ENCODE peak calls at places on chromosomes 5 and 9, in four cellular contexts. F, Y, O and M are unnamed samples. For H3K4me1 and H3K9me3, the result is how much of the 10 kb centered on the place peaks cover.

GRCh38 chr9:118957585-118957984 is 411.6 kb downstream of the BRINP1 start:
- DNase-seq in F (no peak), Y (no peak), O (no peak), M (no peak)

GRCh38 chr9:72839140-72839539 is 113.7 kb downstream of the ALDH1A1 start:
- DNase-seq in F (no peak), Y (no peak), O (no peak), M (no peak)

GRCh38 chr9:4581031-4581760 is 80.9 kb upstream of the PLPP6 start:
- DNase-seq in F (no peak), Y (no peak), O (no peak), M (no peak)

GRCh38 chr5:53323943-53324642 is 156.3 kb upstream of the FST start:
- DNase-seq in F (peak), Y (no peak), O (peak), M (no peak)

GRCh38 chr5:38888023-38888422 is 42.2 kb downstream of the OSMR start:
- DNase-seq in F (no peak), Y (no peak), O (no peak), M (peak)

GRCh38 chr9:81826541-81826906 is 101.7 kb upstream of the SPATA31D4 start:
- DNase-seq in F (no peak), Y (no peak), O (no peak), M (no peak)

GRCh38 chr5:149828161-149829011 is 98.3 kb downstream of the PPARGC1B start:
- DNase-seq in F (peak), Y (peak), O (peak), M (peak)

GRCh38 chr5:43839218-43839617 is 236.2 kb downstream of the NNT start:
- DNase-seq in F (no peak), Y (no peak), O (no peak), M (no peak)

GRCh38 chr5:52799358-52799982 is 11.8 kb downstream of the ITGA1 start:
- DNase-seq in F (peak), Y (no peak), O (no peak), M (peak)

GRCh38 chr9:129014611-129015010 is 13.5 kb downstream of the SH3GLB2 start:
- DNase-seq in F (no peak), Y (no peak), O (no peak), M (no peak)

GRCh38 chr9:14782652-14783051 is 60.1 kb upstream of the CER1 start:
- DNase-seq in F (no peak), Y (no peak), O (no peak), M (no peak)

GRCh38 chr9:134955156-134955555 is 37.4 kb upstream of the FCN1 start:
- DNase-seq in F (no peak), Y (no peak), O (no peak), M (no peak)

GRCh38 chr9:4211806-4212205 is 88.1 kb downstream of the GLIS3 start:
- DNase-seq in F (no peak), Y (no peak), O (no peak), M (no peak)

GRCh38 chr5:60710362-60710761 is 10.4 kb upstream of the DEPDC1B start:
- DNase-seq in F (peak), Y (no peak), O (no peak), M (no peak)

GRCh38 chr9:29160763-29161353 is 1587.6 kb upstream of the C9orf72 start:
- DNase-seq in F (no peak), Y (peak), O (no peak), M (no peak)

GRCh38 chr5:6264394-6264793 is 114.0 kb downstream of the MED10 start:
- DNase-seq in F (no peak), Y (no peak), O (no peak), M (no peak)

GRCh38 chr5:149549461-149550266 is 1.6 kb downstream of the CSNK1A1 start:
- DNase-seq in F (peak), Y (no peak), O (peak), M (no peak)

GRCh38 chr9:6184749-6185645 is 30.6 kb upstream of the IL33 start:
- DNase-seq in F (no peak), Y (no peak), O (peak), M (no peak)

GRCh38 chr5:3373391-3373790 is 222.2 kb upstream of the IRX1 start:
- DNase-seq in F (no peak), Y (no peak), O (no peak), M (no peak)

GRCh38 chr5:33969572-33970452 is 14.7 kb downstream of the SLC45A2 start:
- DNase-seq in F (peak), Y (no peak), O (peak), M (no peak)

GRCh38 chr5:39448504-39449128 is 23.8 kb upstream of the DAB2 start:
- DNase-seq in F (no peak), Y (no peak), O (no peak), M (peak)

GRCh38 chr5:96930589-96930988 is 5.3 kb upstream of the LNPEP start:
- DNase-seq in F (no peak), Y (no peak), O (no peak), M (no peak)

GRCh38 chr5:120405923-120406322 is 58.2 kb upstream of the PRR16 start:
- DNase-seq in F (no peak), Y (no peak), O (no peak), M (no peak)

GRCh38 chr5:100760700-100761099 is 142.4 kb downstream of the ST8SIA4 start:
- DNase-seq in F (no peak), Y (no peak), O (no peak), M (no peak)

GRCh38 chr5:168859471-168859870 is 280.3 kb upstream of the PANK3 start:
- DNase-seq in F (no peak), Y (no peak), O (no peak), M (no peak)

GRCh38 chr5:72860499-72860898 is 44.0 kb downstream of the TNPO1 start:
- DNase-seq in F (no peak), Y (no peak), O (no peak), M (no peak)

GRCh38 chr5:36366883-36367282 is 65.2 kb upstream of the RANBP3L start:
- DNase-seq in F (no peak), Y (no peak), O (no peak), M (no peak)
- H3K4me1 ChIP-seq in F (under half), Y (under half), O (under half), M (under half)

GRCh38 chr9:17251100-17251499 is 116.3 kb downstream of the CNTLN start:
- DNase-seq in F (no peak), Y (no peak), O (no peak), M (no peak)
- H3K9me3 ChIP-seq in F (half or more), Y (under half), O (under half), M (under half)

DNA sequence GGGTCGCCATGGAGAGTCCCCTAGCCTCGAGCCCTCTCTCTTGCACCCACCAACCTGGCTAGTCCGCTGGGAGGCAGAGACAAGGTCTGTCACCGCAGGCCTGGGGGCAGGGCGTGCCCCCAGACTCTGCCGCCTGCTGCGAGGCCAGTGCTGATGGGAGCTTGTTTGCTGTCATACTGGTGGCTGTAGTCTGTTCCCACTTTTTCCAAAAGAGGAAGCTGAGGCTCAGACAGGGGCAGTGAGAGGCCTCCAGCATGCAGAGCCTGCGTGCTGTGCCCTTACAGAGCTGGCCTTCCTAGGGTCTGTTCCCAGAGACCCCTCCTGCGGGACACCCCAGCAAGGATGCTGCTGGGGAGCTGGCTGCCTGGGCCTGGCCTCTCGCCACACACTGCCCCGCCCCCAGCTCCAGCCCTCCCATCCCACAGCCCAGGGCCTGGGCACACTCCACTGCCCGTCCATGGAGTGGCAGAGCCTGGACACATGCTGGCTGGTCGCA is 21.0 kb upstream of the SUSD3 start:
- DNase-seq in F (no peak), Y (no peak), O (no peak), M (no peak)
- TF ChIP-seq SUZ12 in F (no peak), Y (no peak), O (no peak), M (no peak)

GRCh38 chr9:98249774-98250173 is 5.7 kb downstream of the TBC1D2 start:
- DNase-seq in F (no peak), Y (no peak), O (no peak), M (no peak)
- H3K4me1 ChIP-seq in F (under half), Y (under half), O (under half), M (under half)

GRCh38 chr9:74245871-74246552 is 251.1 kb upstream of the RORB start:
- DNase-seq in F (no peak), Y (no peak), O (no peak), M (no peak)
- H3K9me3 ChIP-seq in F (under half), Y (under half), O (under half), M (under half)

GRCh38 chr9:7906783-7907182 is 107.2 kb upstream of the DMAC1 start:
- DNase-seq in F (no peak), Y (no peak), O (no peak), M (no peak)
- TF ChIP-seq SUZ12 in F (no peak), Y (no peak), O (no peak), M (no peak)

GRCh38 chr9:126401107-126401506 is 74.5 kb downstream of the MVB12B start:
- DNase-seq in F (no peak), Y (no peak), O (no peak), M (no peak)

GRCh38 chr9:126400571-126400970 is 73.9 kb downstream of the MVB12B start:
- DNase-seq in F (no peak), Y (no peak), O (no peak), M (no peak)

GRCh38 chr9:126398403-126399058 is 71.9 kb downstream of the MVB12B start:
- DNase-seq in F (peak), Y (peak), O (no peak), M (peak)

GRCh38 chr9:126399251-126399650 is 72.6 kb downstream of the MVB12B start:
- DNase-seq in F (no peak), Y (no peak), O (no peak), M (no peak)

DNA sequence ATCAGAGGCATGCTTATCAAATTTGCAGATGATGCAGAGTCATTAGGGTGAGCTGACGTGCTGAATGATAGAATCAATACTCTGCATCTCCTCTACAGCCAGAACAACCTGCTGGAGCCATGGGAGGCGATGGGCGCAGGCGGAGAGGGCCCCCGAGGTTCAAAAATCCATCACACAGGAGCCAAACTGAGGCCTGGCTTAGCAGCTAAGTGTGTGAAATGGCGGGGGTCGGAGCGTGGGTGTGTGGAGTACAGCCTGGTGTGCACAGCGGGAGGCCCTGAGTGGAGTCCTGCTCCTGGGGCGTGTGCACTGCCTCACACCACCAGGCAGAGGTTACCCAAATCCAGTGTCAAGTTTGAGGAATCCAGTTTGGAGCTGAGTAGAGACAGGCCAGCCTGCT is 73.2 kb downstream of the MVB12B start:
- DNase-seq in F (no peak), Y (no peak), O (no peak), M (no peak)
- H3K4me1 ChIP-seq in F (under half), Y (under half), O (under half), M (under half)

DNA sequence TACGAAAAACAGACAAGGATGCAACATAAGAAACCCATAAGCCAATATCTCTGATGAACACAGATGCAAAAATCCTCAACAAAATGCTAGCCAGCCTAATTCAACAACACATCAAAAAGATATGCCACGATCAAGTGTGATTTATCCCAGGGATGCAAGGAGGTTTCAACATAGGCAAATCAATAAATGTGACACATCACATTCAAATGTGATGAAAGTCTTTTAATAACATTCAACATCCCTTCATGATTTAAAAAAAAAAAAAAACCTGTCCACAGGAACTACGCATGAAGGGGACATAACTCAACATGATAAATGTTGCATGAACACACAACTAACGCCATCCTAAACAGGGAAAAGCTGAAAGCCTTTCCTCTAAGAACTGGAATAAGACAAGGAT is 102.2 kb downstream of the PLPP1 start:
- DNase-seq in F (no peak), Y (no peak), O (no peak), M (no peak)
- H3K9me3 ChIP-seq in F (under half), Y (under half), O (under half), M (under half)